ENCODE peak calls at places on chromosome 1, in eight cellular contexts. M, C, I, F, H, S, N and P are unnamed samples.

GRCh38 chr1:228810855-228811654 is 75.8 kb downstream of the RHOU start:
- DNase-seq in F (no peak), C (no peak), I (no peak), N (no peak), H (no peak), S (no peak), M (no peak), P (no peak)

GRCh38 chr1:51472349-51472748 is 46.7 kb downstream of the EPS15 start:
- DNase-seq in F (no peak), I (no peak), N (peak), S (no peak), H (no peak), C (no peak), M (no peak), P (peak)

GRCh38 chr1:180360333-180361075 is 130.4 kb downstream of the LHX4 start:
- DNase-seq in F (no peak), N (peak), S (peak), C (no peak), I (no peak), M (no peak), H (no peak), P (peak)

GRCh38 chr1:209411491-209411929 is 172.0 kb upstream of the CAMK1G start:
- DNase-seq in H (no peak), I (no peak), M (no peak), S (no peak), F (no peak), C (no peak), N (peak), P (peak)

GRCh38 chr1:204357551-204357950 is 2.2 kb downstream of the PLEKHA6 start:
- DNase-seq in C (no peak), M (peak), N (no peak), S (no peak), H (no peak), I (no peak), F (no peak), P (peak)

GRCh38 chr1:64686828-64687724 is 57.8 kb upstream of the RAVER2 start:
- DNase-seq in I (peak), M (peak), N (peak), F (peak), H (no peak), C (peak), S (peak), P (peak)

GRCh38 chr1:116514708-116515525 is 55.9 kb downstream of the CD58 start:
- DNase-seq in I (no peak), S (peak), C (no peak), F (no peak), M (no peak), H (no peak), N (no peak), P (peak)

GRCh38 chr1:63407002-63407401 is 39.6 kb downstream of the ALG6 start:
- DNase-seq in F (no peak), C (no peak), H (no peak), M (no peak), I (no peak), S (no peak), N (peak), P (peak)

GRCh38 chr1:44060830-44061267 is 29.6 kb upstream of the SLC6A9 start:
- DNase-seq in F (no peak), H (no peak), S (no peak), N (no peak), I (no peak), M (no peak), C (no peak), P (no peak)

GRCh38 chr1:66400660-66401059 is 133.3 kb upstream of the SGIP1 start:
- DNase-seq in C (no peak), S (no peak), F (no peak), M (no peak), H (no peak), I (no peak), N (no peak), P (no peak)

GRCh38 chr1:223886516-223886921 is 40.8 kb upstream of the TP53BP2 start:
- DNase-seq in I (no peak), N (no peak), F (no peak), S (peak), M (no peak), C (no peak), H (no peak), P (no peak)

GRCh38 chr1:18560692-18561091 is 70.0 kb upstream of the PAX7 start:
- DNase-seq in I (no peak), N (no peak), C (no peak), H (no peak), M (no peak), F (no peak), S (no peak), P (no peak)

GRCh38 chr1:6962956-6963915 is 178.0 kb downstream of the CAMTA1 start:
- DNase-seq in C (no peak), M (no peak), H (peak), I (peak), F (peak), N (no peak), S (peak), P (no peak)

GRCh38 chr1:56501888-56502287 is 77.5 kb downstream of the PLPP3 start:
- DNase-seq in I (no peak), M (no peak), S (no peak), F (no peak), N (no peak), H (no peak), C (no peak), P (no peak)

GRCh38 chr1:39106949-39107740 is 81.0 kb downstream of the NDUFS5 start:
- DNase-seq in C (no peak), S (no peak), I (no peak), N (no peak), F (no peak), H (no peak), M (no peak), P (no peak)

GRCh38 chr1:86068841-86069756 is 87.5 kb downstream of the COL24A1 start:
- DNase-seq in F (no peak), C (no peak), S (no peak), H (no peak), M (no peak), I (no peak), N (peak), P (no peak)

GRCh38 chr1:222654849-222655248 is 37.0 kb downstream of the MIA3 start:
- DNase-seq in H (no peak), M (no peak), N (no peak), S (no peak), F (no peak), C (no peak), I (peak), P (peak)

GRCh38 chr1:66364578-66365391 is 169.2 kb upstream of the SGIP1 start:
- DNase-seq in S (peak), H (no peak), F (no peak), N (peak), C (no peak), M (no peak), I (no peak), P (no peak)

GRCh38 chr1:66764994-66765578 is 12.8 kb downstream of the DYNLT5 start:
- DNase-seq in S (peak), H (no peak), F (peak), N (peak), M (peak), C (peak), I (peak), P (peak)